ENCODE peak calls at places on chromosomes 12 and 14, in seven cellular contexts. J, P, R, I, U, S and D are unnamed samples.

GRCh38 chr12:68358532-68359485 is 26.6 kb upstream of the MDM1 start:
- DNase-seq in J (peak), P (no peak), R (no peak), I (no peak), U (peak), S (peak), D (no peak)

GRCh38 chr14:90610641-90611040 is 205.6 kb downstream of the TTC7B start:
- DNase-seq in J (no peak), P (no peak), R (no peak), I (no peak), U (no peak), S (no peak), D (no peak)

GRCh38 chr14:25607095-25607657 is 557.2 kb upstream of the STXBP6 start:
- DNase-seq in J (no peak), P (no peak), R (no peak), I (no peak), U (no peak), S (no peak), D (no peak)

GRCh38 chr12:14284189-14284722 is 81.2 kb upstream of the ATF7IP start:
- DNase-seq in J (no peak), P (no peak), R (no peak), I (no peak), U (no peak), S (no peak), D (no peak)

GRCh38 chr14:76129851-76130576 is 21.7 kb upstream of the GPATCH2L start:
- DNase-seq in J (no peak), P (no peak), R (peak), I (no peak), U (no peak), S (no peak), D (no peak)

GRCh38 chr14:31505411-31505810 is 17.6 kb upstream of the GPR33 start:
- DNase-seq in J (no peak), P (no peak), R (no peak), I (no peak), U (peak), S (no peak), D (no peak)

GRCh38 chr14:103729496-103730448 is 14.2 kb downstream of the ZFYVE21 start:
- DNase-seq in J (no peak), P (no peak), R (no peak), I (no peak), U (no peak), S (no peak), D (no peak)

GRCh38 chr14:94126419-94126677 is 3.1 kb downstream of the IFI27L2 start:
- DNase-seq in J (no peak), P (peak), R (no peak), I (no peak), U (no peak), S (peak), D (no peak)

GRCh38 chr12:62632521-62632920 is 165.9 kb downstream of the MON2 start:
- DNase-seq in J (peak), P (peak), R (no peak), I (peak), U (peak), S (no peak), D (no peak)

GRCh38 chr14:54600685-54601084 is 33.8 kb downstream of the SAMD4A start:
- DNase-seq in J (no peak), P (no peak), R (no peak), I (no peak), U (peak), S (no peak), D (no peak)

GRCh38 chr12:66804555-66804954 is 125.7 kb upstream of the GRIP1 start:
- DNase-seq in J (no peak), P (no peak), R (no peak), I (no peak), U (no peak), S (no peak), D (no peak)

GRCh38 chr12:30926243-30927209 is at the start of gene TSPAN11:
- DNase-seq in J (peak), P (no peak), R (no peak), I (peak), U (peak), S (no peak), D (peak)

GRCh38 chr12:89529738-89530137 is 3.9 kb upstream of the POC1B start:
- DNase-seq in J (no peak), P (no peak), R (no peak), I (no peak), U (peak), S (no peak), D (no peak)

GRCh38 chr12:9027156-9027555 is 37.8 kb downstream of the KLRG1 start:
- DNase-seq in J (no peak), P (no peak), R (no peak), I (no peak), U (no peak), S (no peak), D (no peak)

GRCh38 chr12:115341442-115341841 is 657.5 kb upstream of the TBX3 start:
- DNase-seq in J (no peak), P (peak), R (peak), I (peak), U (peak), S (peak), D (no peak)

GRCh38 chr12:93964936-93965335 is 183.4 kb upstream of the PLXNC1 start:
- DNase-seq in J (no peak), P (no peak), R (no peak), I (no peak), U (no peak), S (no peak), D (no peak)

GRCh38 chr12:42735869-42736361 is 146.4 kb upstream of the PRICKLE1 start:
- DNase-seq in J (no peak), P (no peak), R (no peak), I (no peak), U (peak), S (no peak), D (no peak)

GRCh38 chr14:58166005-58166983 is 14.3 kb upstream of the ARMH4 start:
- DNase-seq in J (peak), P (peak), R (peak), I (peak), U (peak), S (peak), D (peak)

GRCh38 chr14:104479901-104480300 is 99.7 kb upstream of the C14orf180 start:
- DNase-seq in J (no peak), P (peak), R (no peak), I (no peak), U (no peak), S (no peak), D (no peak)

GRCh38 chr14:22466520-22466919 is 122.5 kb downstream of the DAD1 start:
- DNase-seq in J (no peak), P (no peak), R (no peak), I (no peak), U (peak), S (no peak), D (no peak)

GRCh38 chr12:125262866-125263265 is 197.6 kb downstream of the AACS start:
- DNase-seq in J (no peak), P (no peak), R (no peak), I (no peak), U (no peak), S (no peak), D (no peak)

GRCh38 chr12:72277415-72277814 is 5.2 kb downstream of the TRHDE start:
- DNase-seq in J (no peak), P (no peak), R (no peak), I (no peak), U (peak), S (no peak), D (no peak)

GRCh38 chr12:126747530-126748149 is 1519.3 kb upstream of the TMEM132C start:
- DNase-seq in J (peak), P (no peak), R (no peak), I (no peak), U (peak), S (peak), D (no peak)

GRCh38 chr14:66746316-66747006 is 238.5 kb downstream of the GPHN start:
- DNase-seq in J (no peak), P (no peak), R (no peak), I (no peak), U (peak), S (no peak), D (no peak)

GRCh38 chr14:78946949-78947348 is 776.8 kb downstream of the NRXN3 start:
- DNase-seq in J (no peak), P (no peak), R (no peak), I (no peak), U (no peak), S (no peak), D (no peak)

GRCh38 chr12:121061831-121062230 is 22.8 kb upstream of the OASL start:
- DNase-seq in J (no peak), P (no peak), R (no peak), I (no peak), U (peak), S (no peak), D (no peak)
- TF ChIP-seq CTCF in J (peak), P (no peak), R (no peak), I (no peak), U (peak), S (no peak), D (peak)

DNA sequence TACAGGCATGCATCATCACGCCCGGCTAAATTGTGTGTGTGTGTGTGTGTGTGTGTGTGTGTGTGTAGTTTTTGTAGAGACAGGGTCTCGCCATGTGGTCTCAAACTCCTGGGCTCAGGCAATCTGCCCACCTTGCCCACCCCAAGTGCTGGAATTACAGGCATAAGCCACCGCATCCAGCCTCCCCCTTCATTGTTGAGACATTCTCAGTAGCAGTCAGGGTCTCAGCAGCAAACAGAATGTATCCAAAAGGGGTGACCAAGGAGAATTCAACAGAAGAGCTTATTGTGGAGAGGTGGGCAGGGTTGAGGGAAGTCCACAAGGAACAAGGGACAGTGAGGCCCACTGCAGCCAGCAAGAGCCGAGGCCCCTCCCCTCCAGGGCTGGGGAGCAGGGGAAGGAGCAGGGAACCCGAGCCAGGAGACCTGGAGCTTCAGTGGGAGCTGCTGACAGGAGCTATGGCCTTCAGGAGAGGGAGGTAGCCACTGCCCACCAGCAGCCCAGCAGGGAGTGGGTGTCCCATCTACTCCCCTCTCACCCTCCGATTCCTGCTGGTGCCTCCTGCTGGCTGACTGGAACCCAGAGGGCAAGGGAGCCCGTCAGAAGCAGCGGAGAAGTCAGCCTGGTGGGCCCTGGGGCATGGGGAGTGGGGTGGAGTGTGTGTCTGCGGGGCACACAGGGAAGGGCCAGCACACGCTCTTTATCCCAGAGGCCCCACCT is 37.1 kb upstream of the PLEKHG6 start:
- DNase-seq in J (no peak), P (no peak), R (no peak), I (no peak), U (no peak), S (no peak), D (no peak)
- TF ChIP-seq CTCF in J (peak), P (no peak), R (no peak), I (no peak), U (no peak), S (no peak), D (no peak)

DNA sequence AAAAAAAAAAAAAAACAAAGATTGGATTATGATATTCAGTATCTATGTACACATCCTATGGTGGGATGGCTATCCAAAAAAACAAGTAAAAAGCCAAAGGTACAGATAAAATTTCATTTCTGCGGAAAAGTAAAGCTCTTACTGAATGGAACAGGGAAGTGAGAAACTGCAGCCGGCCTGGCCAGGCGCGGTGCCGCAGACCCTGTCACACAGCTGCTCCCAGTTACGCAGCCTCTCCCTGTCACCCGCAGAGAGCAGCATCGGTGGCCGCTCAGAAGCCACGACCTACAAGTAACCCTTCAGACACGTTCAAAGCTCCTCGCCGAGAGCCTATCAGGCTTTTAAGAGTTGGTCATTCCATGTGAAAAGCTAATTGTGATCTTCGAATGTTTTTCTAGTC is 10.9 kb upstream of the ANKLE2 start:
- DNase-seq in J (no peak), P (no peak), R (no peak), I (no peak), U (no peak), S (peak), D (no peak)
- TF ChIP-seq CTCF in J (no peak), P (no peak), R (no peak), I (no peak), U (no peak), S (no peak), D (no peak)

GRCh38 chr12:97886548-97887176 is 424.1 kb downstream of the RMST start:
- DNase-seq in J (no peak), P (no peak), R (no peak), I (no peak), U (no peak), S (no peak), D (no peak)
- TF ChIP-seq CTCF in J (no peak), P (no peak), R (no peak), I (no peak), U (no peak), S (no peak), D (no peak)

DNA sequence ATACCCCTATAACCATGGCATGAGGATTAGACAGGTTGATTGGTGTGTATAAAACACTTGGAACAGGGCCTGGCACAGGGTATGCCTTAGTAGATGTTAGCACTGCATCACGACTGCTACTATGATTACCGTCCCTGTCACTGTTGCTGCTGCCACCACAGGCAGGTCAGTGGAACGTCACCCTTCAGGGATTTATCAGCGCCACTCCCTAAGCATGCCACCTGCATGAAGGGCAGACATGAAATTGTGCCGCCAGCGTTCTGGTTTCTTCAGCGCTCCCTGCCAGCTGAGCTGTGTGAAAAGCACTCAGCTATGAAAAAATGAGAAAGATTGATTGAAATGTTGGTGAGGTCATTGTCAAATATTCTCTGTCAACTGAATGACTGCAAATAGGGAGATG is 477.0 kb downstream of the DPF3 start:
- DNase-seq in J (no peak), P (no peak), R (no peak), I (no peak), U (no peak), S (no peak), D (no peak)
- TF ChIP-seq CTCF in J (peak), P (no peak), R (no peak), I (no peak), U (no peak), S (no peak), D (no peak)

GRCh38 chr12:1766110-1766509 is 54.3 kb upstream of the LRTM2 start:
- DNase-seq in J (no peak), P (no peak), R (no peak), I (no peak), U (no peak), S (no peak), D (no peak)
- TF ChIP-seq CTCF in J (no peak), P (no peak), R (no peak), I (no peak), U (no peak), S (no peak), D (no peak)